ENCODE peak calls at places on chromosomes 12 and 14, in seven cellular contexts. J, N, D, O, P, R and S are unnamed samples.

GRCh38 chr12:55720894-55721444 is 776 bp downstream of the RDH5 start:
- DNase-seq in D (peak), J (peak), O (no peak), R (peak), P (peak), N (no peak), S (peak)

GRCh38 chr14:64444984-64445845 is 20.1 kb upstream of the AKAP5 start:
- DNase-seq in O (no peak), J (peak), D (peak), R (no peak), P (no peak), N (no peak), S (no peak)

GRCh38 chr14:81990312-81990761 is 456.7 kb upstream of the SEL1L start:
- DNase-seq in J (peak), P (no peak), R (no peak), O (no peak), N (peak), D (no peak), S (no peak)

GRCh38 chr14:80850197-80850814 is 91.2 kb downstream of the CEP128 start:
- DNase-seq in R (no peak), D (no peak), O (no peak), P (no peak), N (no peak), J (peak), S (no peak)

GRCh38 chr12:97643961-97644360 is 181.4 kb downstream of the RMST start:
- DNase-seq in D (no peak), O (no peak), J (no peak), P (no peak), N (no peak), R (no peak), S (no peak)

GRCh38 chr12:108205864-108206263 is 76.8 kb downstream of the WSCD2 start:
- DNase-seq in O (no peak), J (no peak), R (no peak), P (no peak), N (no peak), D (no peak), S (no peak)

GRCh38 chr14:47277703-47278102 is 397.7 kb downstream of the MDGA2 start:
- DNase-seq in D (no peak), N (no peak), O (no peak), J (no peak), R (no peak), P (no peak), S (no peak)

GRCh38 chr14:101400815-101401214 is 160.5 kb upstream of the DIO3 start:
- DNase-seq in R (no peak), J (peak), P (no peak), N (no peak), D (no peak), O (no peak), S (no peak)

GRCh38 chr14:68172664-68173063 is 353.1 kb downstream of the RAD51B start:
- DNase-seq in J (no peak), D (no peak), O (no peak), P (peak), R (no peak), N (no peak), S (no peak)

GRCh38 chr12:53560912-53561589 is 53.8 kb upstream of the NPFF start:
- DNase-seq in J (no peak), R (no peak), P (no peak), N (no peak), D (no peak), O (no peak), S (no peak)

GRCh38 chr14:63563370-63564026 is 20.3 kb upstream of the PPP2R5E start:
- DNase-seq in R (no peak), N (no peak), D (no peak), J (peak), P (no peak), O (no peak), S (no peak)

GRCh38 chr14:77616133-77616453 is 344 bp downstream of the SPTLC2 start:
- DNase-seq in R (no peak), P (no peak), D (no peak), J (no peak), N (no peak), O (no peak), S (no peak)

GRCh38 chr14:22915886-22916521 is 2.9 kb downstream of the RBM23 start:
- DNase-seq in N (no peak), D (no peak), R (peak), J (no peak), P (no peak), O (no peak), S (no peak)

GRCh38 chr14:71658261-71658860 is 273.9 kb upstream of the RGS6 start:
- DNase-seq in R (no peak), D (no peak), P (no peak), N (no peak), J (no peak), O (no peak), S (no peak)

GRCh38 chr12:17016116-17016864 is 410.3 kb upstream of the LMO3 start:
- DNase-seq in O (no peak), J (no peak), D (no peak), P (no peak), R (no peak), N (no peak), S (no peak)

GRCh38 chr12:11228268-11228879 is 41.1 kb downstream of the PRB3 start:
- DNase-seq in N (peak), O (peak), P (peak), R (peak), J (peak), D (no peak), S (no peak)

GRCh38 chr12:52720487-52720886 is 17.2 kb upstream of the KRT77 start:
- DNase-seq in P (no peak), N (no peak), R (no peak), J (peak), D (no peak), O (no peak), S (no peak)

GRCh38 chr14:92613008-92613658 is 99.6 kb downstream of the RIN3 start:
- DNase-seq in D (no peak), N (peak), R (no peak), P (peak), O (no peak), J (no peak), S (no peak)

GRCh38 chr12:107558141-107558815 is 127.3 kb upstream of the PWP1 start:
- DNase-seq in P (no peak), R (no peak), N (no peak), J (no peak), D (no peak), O (no peak), S (no peak)

GRCh38 chr14:104350463-104351185 is 212.2 kb downstream of the KIF26A start:
- DNase-seq in N (no peak), O (no peak), R (no peak), D (peak), P (no peak), J (no peak), S (peak)

GRCh38 chr14:53953828-53954550 is 2.6 kb downstream of the BMP4 start:
- DNase-seq in R (peak), P (no peak), O (no peak), N (no peak), J (peak), D (peak), S (peak)

GRCh38 chr12:109112720-109113465 is 3.5 kb upstream of the ACACB start:
- DNase-seq in D (no peak), P (no peak), N (no peak), R (no peak), J (no peak), O (no peak), S (peak)

GRCh38 chr12:3920378-3921141 is 47.4 kb upstream of the PARP11 start:
- DNase-seq in N (no peak), P (no peak), R (no peak), O (no peak), D (no peak), J (no peak), S (no peak)

GRCh38 chr12:130486891-130487416 is 149.3 kb downstream of the PIWIL1 start:
- DNase-seq in J (no peak), R (no peak), P (no peak), N (no peak), D (no peak), O (no peak), S (no peak)

GRCh38 chr12:100851637-100852036 is 57.1 kb downstream of the ANO4 start:
- DNase-seq in J (no peak), D (no peak), N (no peak), P (no peak), O (no peak), R (no peak), S (no peak)

GRCh38 chr12:127485528-127485927 is 781.4 kb upstream of the TMEM132C start:
- DNase-seq in J (peak), R (no peak), N (no peak), O (peak), P (no peak), D (no peak), S (no peak)

GRCh38 chr12:94616217-94616729 is 34.1 kb downstream of the TMCC3 start:
- DNase-seq in O (no peak), N (no peak), D (no peak), R (no peak), J (no peak), P (no peak), S (peak)

GRCh38 chr12:13211191-13211858 is 14.8 kb downstream of the EMP1 start:
- DNase-seq in O (no peak), R (no peak), N (no peak), J (peak), P (no peak), D (no peak), S (no peak)

GRCh38 chr12:31828057-31828456 is 99.2 kb upstream of the AMN1 start:
- DNase-seq in N (no peak), J (no peak), P (no peak), R (no peak), O (no peak), D (no peak), S (no peak)

GRCh38 chr12:122878780-122879612 is 16.9 kb downstream of the VPS37B start:
- DNase-seq in P (no peak), J (no peak), N (no peak), D (no peak), R (no peak), O (no peak), S (no peak)

GRCh38 chr12:58775396-58775795 is 144.9 kb downstream of the LRIG3 start:
- DNase-seq in N (no peak), O (no peak), P (no peak), D (no peak), R (no peak), J (no peak), S (no peak)

GRCh38 chr12:132536102-132536876 is 46.3 kb downstream of the FBRSL1 start:
- DNase-seq in D (no peak), N (no peak), P (no peak), J (no peak), O (no peak), R (no peak), S (no peak)

GRCh38 chr14:68941820-68942219 is 37.3 kb downstream of the ACTN1 start:
- DNase-seq in D (no peak), R (peak), P (peak), O (no peak), N (no peak), J (peak), S (peak)